ENCODE peak calls at places on chromosomes 4 and X, in eight cellular contexts. One of them, this sample, is unnamed.

GRCh38 chr4:60897415-60897814 is 302.7 kb upstream of the ADGRL3 start:
- DNase-seq in MCF 10A: peak; percentile 27
- DNase-seq in activated T-cell treated with anti-CD3 and anti-CD28 coated beads, Interleukin-2, amount 50 U/mL, for 48 hours: no peak
- DNase-seq in stimulated activated naive CD4-positive, alpha-beta T cell: no peak
- DNase-seq in natural killer cell treated with Interleukin-12 subunit alpha and Interleukin-12 subunit beta and Interleukin-15 and Interleukin-18, amount 100 ng/mL, for 72 hours: no peak
- DNase-seq in pons: no peak
- DNase-seq in hippocampal formation: no peak
- DNase-seq in cardiac muscle cell: no peak
- DNase-seq in this sample: no peak

GRCh38 chrX:53768451-53769246 is 82.1 kb upstream of the HUWE1 start:
- DNase-seq in stimulated activated naive CD4-positive, alpha-beta T cell: no peak
- DNase-seq in hippocampal formation: no peak
- DNase-seq in natural killer cell treated with Interleukin-12 subunit alpha and Interleukin-12 subunit beta and Interleukin-15 and Interleukin-18, amount 100 ng/mL, for 72 hours: no peak
- DNase-seq in cardiac muscle cell: no peak
- DNase-seq in pons: peak; percentile 20
- DNase-seq in activated T-cell treated with anti-CD3 and anti-CD28 coated beads, Interleukin-2, amount 50 U/mL, for 48 hours: no peak
- DNase-seq in MCF 10A: no peak
- DNase-seq in this sample: no peak

GRCh38 chr4:78656968-78657445 is 105.4 kb downstream of the ANXA3 start:
- DNase-seq in pons: peak; percentile 90
- DNase-seq in MCF 10A: no peak
- DNase-seq in activated T-cell treated with anti-CD3 and anti-CD28 coated beads, Interleukin-2, amount 50 U/mL, for 48 hours: peak; percentile 42
- DNase-seq in cardiac muscle cell: no peak
- DNase-seq in natural killer cell treated with Interleukin-12 subunit alpha and Interleukin-12 subunit beta and Interleukin-15 and Interleukin-18, amount 100 ng/mL, for 72 hours: no peak
- DNase-seq in stimulated activated naive CD4-positive, alpha-beta T cell: no peak
- DNase-seq in hippocampal formation: peak; percentile 23
- DNase-seq in this sample: peak; percentile 36

GRCh38 chr4:184457530-184458249 is 16.7 kb downstream of the IRF2 start:
- DNase-seq in stimulated activated naive CD4-positive, alpha-beta T cell: no peak
- DNase-seq in MCF 10A: no peak
- DNase-seq in hippocampal formation: no peak
- DNase-seq in activated T-cell treated with anti-CD3 and anti-CD28 coated beads, Interleukin-2, amount 50 U/mL, for 48 hours: no peak
- DNase-seq in cardiac muscle cell: no peak
- DNase-seq in pons: no peak
- DNase-seq in natural killer cell treated with Interleukin-12 subunit alpha and Interleukin-12 subunit beta and Interleukin-15 and Interleukin-18, amount 100 ng/mL, for 72 hours: no peak
- DNase-seq in this sample: no peak

GRCh38 chrX:118189628-118190027 is 73.0 kb upstream of the KLHL13 start:
- DNase-seq in MCF 10A: no peak
- DNase-seq in activated T-cell treated with anti-CD3 and anti-CD28 coated beads, Interleukin-2, amount 50 U/mL, for 48 hours: no peak
- DNase-seq in pons: no peak
- DNase-seq in natural killer cell treated with Interleukin-12 subunit alpha and Interleukin-12 subunit beta and Interleukin-15 and Interleukin-18, amount 100 ng/mL, for 72 hours: no peak
- DNase-seq in hippocampal formation: no peak
- DNase-seq in cardiac muscle cell: peak; percentile 77
- DNase-seq in stimulated activated naive CD4-positive, alpha-beta T cell: no peak
- DNase-seq in this sample: no peak

GRCh38 chr4:123505457-123506310 is 109.1 kb downstream of the SPRY1 start:
- DNase-seq in cardiac muscle cell: peak; percentile 76
- DNase-seq in MCF 10A: no peak
- DNase-seq in pons: peak; percentile 54
- DNase-seq in stimulated activated naive CD4-positive, alpha-beta T cell: no peak
- DNase-seq in hippocampal formation: no peak
- DNase-seq in activated T-cell treated with anti-CD3 and anti-CD28 coated beads, Interleukin-2, amount 50 U/mL, for 48 hours: peak; percentile 51
- DNase-seq in natural killer cell treated with Interleukin-12 subunit alpha and Interleukin-12 subunit beta and Interleukin-15 and Interleukin-18, amount 100 ng/mL, for 72 hours: no peak
- DNase-seq in this sample: no peak

GRCh38 chr4:8330821-8331566 is 61.4 kb downstream of the HTRA3 start:
- DNase-seq in pons: peak; percentile 18
- DNase-seq in MCF 10A: peak; percentile 49
- DNase-seq in cardiac muscle cell: no peak
- DNase-seq in hippocampal formation: no peak
- DNase-seq in activated T-cell treated with anti-CD3 and anti-CD28 coated beads, Interleukin-2, amount 50 U/mL, for 48 hours: no peak
- DNase-seq in stimulated activated naive CD4-positive, alpha-beta T cell: no peak
- DNase-seq in natural killer cell treated with Interleukin-12 subunit alpha and Interleukin-12 subunit beta and Interleukin-15 and Interleukin-18, amount 100 ng/mL, for 72 hours: no peak
- DNase-seq in this sample: no peak

GRCh38 chrX:154327026-154327820 is 31.6 kb downstream of the TKTL1 start:
- DNase-seq in pons: no peak
- DNase-seq in cardiac muscle cell: no peak
- DNase-seq in hippocampal formation: no peak
- DNase-seq in stimulated activated naive CD4-positive, alpha-beta T cell: no peak
- DNase-seq in MCF 10A: no peak
- DNase-seq in natural killer cell treated with Interleukin-12 subunit alpha and Interleukin-12 subunit beta and Interleukin-15 and Interleukin-18, amount 100 ng/mL, for 72 hours: no peak
- DNase-seq in activated T-cell treated with anti-CD3 and anti-CD28 coated beads, Interleukin-2, amount 50 U/mL, for 48 hours: peak; percentile 33
- DNase-seq in this sample: peak; percentile 56

GRCh38 chrX:1719270-1719669 is 104.4 kb downstream of the ASMT start:
- DNase-seq in natural killer cell treated with Interleukin-12 subunit alpha and Interleukin-12 subunit beta and Interleukin-15 and Interleukin-18, amount 100 ng/mL, for 72 hours: no peak
- DNase-seq in hippocampal formation: no peak
- DNase-seq in stimulated activated naive CD4-positive, alpha-beta T cell: no peak
- DNase-seq in MCF 10A: no peak
- DNase-seq in activated T-cell treated with anti-CD3 and anti-CD28 coated beads, Interleukin-2, amount 50 U/mL, for 48 hours: no peak
- DNase-seq in cardiac muscle cell: no peak
- DNase-seq in pons: no peak
- DNase-seq in this sample: no peak

GRCh38 chr4:20313237-20314030 is 61.7 kb downstream of the SLIT2 start:
- DNase-seq in MCF 10A: no peak
- DNase-seq in stimulated activated naive CD4-positive, alpha-beta T cell: no peak
- DNase-seq in activated T-cell treated with anti-CD3 and anti-CD28 coated beads, Interleukin-2, amount 50 U/mL, for 48 hours: peak; percentile 25
- DNase-seq in hippocampal formation: no peak
- DNase-seq in cardiac muscle cell: peak; percentile 67
- DNase-seq in pons: no peak
- DNase-seq in natural killer cell treated with Interleukin-12 subunit alpha and Interleukin-12 subunit beta and Interleukin-15 and Interleukin-18, amount 100 ng/mL, for 72 hours: no peak
- DNase-seq in this sample: no peak

GRCh38 chr4:137693641-137694040 is 161.3 kb upstream of the PCDH18 start:
- DNase-seq in hippocampal formation: no peak
- DNase-seq in natural killer cell treated with Interleukin-12 subunit alpha and Interleukin-12 subunit beta and Interleukin-15 and Interleukin-18, amount 100 ng/mL, for 72 hours: no peak
- DNase-seq in MCF 10A: no peak
- DNase-seq in stimulated activated naive CD4-positive, alpha-beta T cell: no peak
- DNase-seq in cardiac muscle cell: no peak
- DNase-seq in pons: no peak
- DNase-seq in activated T-cell treated with anti-CD3 and anti-CD28 coated beads, Interleukin-2, amount 50 U/mL, for 48 hours: no peak
- DNase-seq in this sample: no peak

GRCh38 chrX:129188223-129188622 is 335.1 kb downstream of the SMARCA1 start:
- DNase-seq in natural killer cell treated with Interleukin-12 subunit alpha and Interleukin-12 subunit beta and Interleukin-15 and Interleukin-18, amount 100 ng/mL, for 72 hours: no peak
- DNase-seq in cardiac muscle cell: no peak
- DNase-seq in pons: no peak
- DNase-seq in hippocampal formation: no peak
- DNase-seq in stimulated activated naive CD4-positive, alpha-beta T cell: no peak
- DNase-seq in activated T-cell treated with anti-CD3 and anti-CD28 coated beads, Interleukin-2, amount 50 U/mL, for 48 hours: no peak
- DNase-seq in MCF 10A: no peak
- DNase-seq in this sample: no peak

GRCh38 chr4:73222466-73223257 is 35.9 kb downstream of the ANKRD17 start:
- DNase-seq in stimulated activated naive CD4-positive, alpha-beta T cell: peak; percentile 47
- DNase-seq in pons: peak; percentile 97
- DNase-seq in hippocampal formation: peak; percentile 97
- DNase-seq in cardiac muscle cell: peak; percentile 82
- DNase-seq in natural killer cell treated with Interleukin-12 subunit alpha and Interleukin-12 subunit beta and Interleukin-15 and Interleukin-18, amount 100 ng/mL, for 72 hours: peak; percentile 72
- DNase-seq in MCF 10A: peak; percentile 90
- DNase-seq in activated T-cell treated with anti-CD3 and anti-CD28 coated beads, Interleukin-2, amount 50 U/mL, for 48 hours: peak; percentile 32
- DNase-seq in this sample: peak; percentile 50

GRCh38 chrX:138298268-138298667 is 413.2 kb downstream of the FGF13 start:
- DNase-seq in stimulated activated naive CD4-positive, alpha-beta T cell: no peak
- DNase-seq in cardiac muscle cell: no peak
- DNase-seq in activated T-cell treated with anti-CD3 and anti-CD28 coated beads, Interleukin-2, amount 50 U/mL, for 48 hours: no peak
- DNase-seq in hippocampal formation: no peak
- DNase-seq in MCF 10A: peak; percentile 1
- DNase-seq in pons: no peak
- DNase-seq in natural killer cell treated with Interleukin-12 subunit alpha and Interleukin-12 subunit beta and Interleukin-15 and Interleukin-18, amount 100 ng/mL, for 72 hours: no peak
- DNase-seq in this sample: no peak

GRCh38 chrX:74525116-74525515 is 89.3 kb downstream of the RLIM start:
- DNase-seq in MCF 10A: no peak
- DNase-seq in natural killer cell treated with Interleukin-12 subunit alpha and Interleukin-12 subunit beta and Interleukin-15 and Interleukin-18, amount 100 ng/mL, for 72 hours: no peak
- DNase-seq in cardiac muscle cell: no peak
- DNase-seq in activated T-cell treated with anti-CD3 and anti-CD28 coated beads, Interleukin-2, amount 50 U/mL, for 48 hours: no peak
- DNase-seq in hippocampal formation: no peak
- DNase-seq in pons: no peak
- DNase-seq in stimulated activated naive CD4-positive, alpha-beta T cell: no peak
- DNase-seq in this sample: no peak

GRCh38 chr4:172758586-172759340 is 409.8 kb upstream of the GALNT7 start:
- DNase-seq in stimulated activated naive CD4-positive, alpha-beta T cell: no peak
- DNase-seq in pons: no peak
- DNase-seq in MCF 10A: peak; percentile 40
- DNase-seq in activated T-cell treated with anti-CD3 and anti-CD28 coated beads, Interleukin-2, amount 50 U/mL, for 48 hours: no peak
- DNase-seq in hippocampal formation: no peak
- DNase-seq in cardiac muscle cell: no peak
- DNase-seq in natural killer cell treated with Interleukin-12 subunit alpha and Interleukin-12 subunit beta and Interleukin-15 and Interleukin-18, amount 100 ng/mL, for 72 hours: no peak
- DNase-seq in this sample: no peak

GRCh38 chr4:145130788-145131398 is 32.8 kb downstream of the ABCE1 start:
- DNase-seq in stimulated activated naive CD4-positive, alpha-beta T cell: no peak
- DNase-seq in pons: no peak
- DNase-seq in cardiac muscle cell: no peak
- DNase-seq in activated T-cell treated with anti-CD3 and anti-CD28 coated beads, Interleukin-2, amount 50 U/mL, for 48 hours: no peak
- DNase-seq in natural killer cell treated with Interleukin-12 subunit alpha and Interleukin-12 subunit beta and Interleukin-15 and Interleukin-18, amount 100 ng/mL, for 72 hours: no peak
- DNase-seq in MCF 10A: peak; percentile 24
- DNase-seq in hippocampal formation: no peak
- DNase-seq in this sample: no peak

GRCh38 chrX:25810202-25810601 is 327.9 kb upstream of the MAGEB18 start:
- DNase-seq in MCF 10A: peak; percentile 42
- DNase-seq in hippocampal formation: no peak
- DNase-seq in natural killer cell treated with Interleukin-12 subunit alpha and Interleukin-12 subunit beta and Interleukin-15 and Interleukin-18, amount 100 ng/mL, for 72 hours: no peak
- DNase-seq in activated T-cell treated with anti-CD3 and anti-CD28 coated beads, Interleukin-2, amount 50 U/mL, for 48 hours: no peak
- DNase-seq in stimulated activated naive CD4-positive, alpha-beta T cell: no peak
- DNase-seq in pons: no peak
- DNase-seq in cardiac muscle cell: no peak
- DNase-seq in this sample: no peak

GRCh38 chr4:64399313-64400109 is 9.7 kb downstream of the TECRL start:
- DNase-seq in natural killer cell treated with Interleukin-12 subunit alpha and Interleukin-12 subunit beta and Interleukin-15 and Interleukin-18, amount 100 ng/mL, for 72 hours: no peak
- DNase-seq in cardiac muscle cell: no peak
- DNase-seq in MCF 10A: no peak
- DNase-seq in activated T-cell treated with anti-CD3 and anti-CD28 coated beads, Interleukin-2, amount 50 U/mL, for 48 hours: no peak
- DNase-seq in pons: no peak
- DNase-seq in stimulated activated naive CD4-positive, alpha-beta T cell: no peak
- DNase-seq in hippocampal formation: no peak
- DNase-seq in this sample: no peak

GRCh38 chr4:6929735-6930464 is 20.3 kb downstream of the TBC1D14 start:
- DNase-seq in pons: no peak
- DNase-seq in cardiac muscle cell: no peak
- DNase-seq in activated T-cell treated with anti-CD3 and anti-CD28 coated beads, Interleukin-2, amount 50 U/mL, for 48 hours: no peak
- DNase-seq in natural killer cell treated with Interleukin-12 subunit alpha and Interleukin-12 subunit beta and Interleukin-15 and Interleukin-18, amount 100 ng/mL, for 72 hours: no peak
- DNase-seq in stimulated activated naive CD4-positive, alpha-beta T cell: no peak
- DNase-seq in MCF 10A: no peak
- DNase-seq in hippocampal formation: no peak
- DNase-seq in this sample: no peak

GRCh38 chrX:39985551-39985950 is 112.2 kb downstream of the BCOR start:
- DNase-seq in MCF 10A: no peak
- DNase-seq in natural killer cell treated with Interleukin-12 subunit alpha and Interleukin-12 subunit beta and Interleukin-15 and Interleukin-18, amount 100 ng/mL, for 72 hours: no peak
- DNase-seq in pons: no peak
- DNase-seq in stimulated activated naive CD4-positive, alpha-beta T cell: no peak
- DNase-seq in hippocampal formation: no peak
- DNase-seq in activated T-cell treated with anti-CD3 and anti-CD28 coated beads, Interleukin-2, amount 50 U/mL, for 48 hours: no peak
- DNase-seq in cardiac muscle cell: no peak
- DNase-seq in this sample: no peak

GRCh38 chr4:85498068-85498733 is 23.3 kb downstream of the ARHGAP24 start:
- DNase-seq in stimulated activated naive CD4-positive, alpha-beta T cell: no peak
- DNase-seq in cardiac muscle cell: no peak
- DNase-seq in pons: peak; percentile 66
- DNase-seq in natural killer cell treated with Interleukin-12 subunit alpha and Interleukin-12 subunit beta and Interleukin-15 and Interleukin-18, amount 100 ng/mL, for 72 hours: peak; percentile 60
- DNase-seq in MCF 10A: peak; percentile 61
- DNase-seq in hippocampal formation: peak; percentile 19
- DNase-seq in activated T-cell treated with anti-CD3 and anti-CD28 coated beads, Interleukin-2, amount 50 U/mL, for 48 hours: no peak
- DNase-seq in this sample: no peak

This sample was measured in naive thymus-derived CD8-positive, alpha-beta T cell.